ENCODE peak calls at places on chromosomes 2 and 18, in five cellular contexts. Q is SJSA1; K is GM23248; W is pulmonary artery endothelial cell; M is activated CD4-positive, CD25-positive, alpha-beta regulatory T cell treated with anti-CD3 and anti-CD28 coated beads, Interleukin-2, amount 50 U/mL, for 72 hours. X is an unnamed sample.
A peak's percentile ranks its signal among the peaks of the same experiment; 100 is the strongest.

GRCh38 chr18:36095936-36096519 is 28.7 kb upstream of the RPRD1A start:
- DNase-seq in Q (no peak), K (peak; percentile 81), W (peak; percentile 29), M (no peak), X (peak; percentile 53)

GRCh38 chr2:39494784-39495251 is 57.7 kb upstream of the MAP4K3 start:
- DNase-seq in Q (peak; percentile 95), K (peak; percentile 97), W (peak; percentile 78), M (no peak), X (no peak)

GRCh38 chr2:239695728-239696240 is 295.0 kb upstream of the HDAC4 start:
- DNase-seq in Q (no peak), K (no peak), W (no peak), M (no peak), X (no peak)

GRCh38 chr2:96867756-96868554 is 1.9 kb downstream of the SEMA4C start:
- DNase-seq in Q (peak; percentile 33), K (peak; percentile 63), W (no peak), M (no peak), X (no peak)

GRCh38 chr2:28398101-28398834 is 5.6 kb downstream of the FOSL2 start:
- DNase-seq in Q (peak; percentile 35), K (peak; percentile 75), W (no peak), M (no peak), X (no peak)

GRCh38 chr2:241851325-241852115 is 7.2 kb downstream of the PDCD1 start:
- DNase-seq in Q (no peak), K (no peak), W (no peak), M (no peak), X (no peak)

GRCh38 chr2:186848873-186849578 is at the start of gene ZSWIM2:
- DNase-seq in Q (peak; percentile 59), K (peak; percentile 92), W (no peak), M (peak; percentile 28), X (no peak)

GRCh38 chr2:10009811-10010781 is 33.3 kb upstream of the KLF11 start:
- DNase-seq in Q (peak; percentile 32), K (peak; percentile 57), W (no peak), M (no peak), X (no peak)

GRCh38 chr2:84781942-84782716 is 98.8 kb downstream of the TRABD2A start:
- DNase-seq in Q (no peak), K (peak; percentile 34), W (no peak), M (no peak), X (no peak)

GRCh38 chr18:26091047-26091630 is 726 bp upstream of the SS18 start:
- DNase-seq in Q (no peak), K (peak; percentile 90), W (no peak), M (no peak), X (no peak)

GRCh38 chr2:46275995-46276394 is 21.2 kb upstream of the EPAS1 start:
- DNase-seq in Q (no peak), K (peak; percentile 7), W (no peak), M (no peak), X (no peak)

X was measured in GF-D8.